ENCODE peak calls at places on chromosomes 5 and 9, in six cellular contexts. J is CD8-positive, alpha-beta memory T cell; N is neural progenitor cell; Q is psoas muscle; Z is esophagus squamous epithelium; P is CD4-positive, CD25-positive, alpha-beta regulatory T cell. B is an unnamed sample. For H3K4me1, the result is how much of the 10 kb centered on the place peaks cover.

GRCh38 chr5:76547242-76547890 is 75.8 kb downstream of the F2RL2 start:
- DNase-seq in Q (no peak), Z (no peak), J (peak), N (no peak), P (peak), B (no peak)

GRCh38 chr5:60649288-60649917 is 50.6 kb downstream of the DEPDC1B start:
- DNase-seq in Q (no peak), J (no peak), P (peak), N (no peak), Z (no peak), B (no peak)

GRCh38 chr9:38112010-38112409 is 43.0 kb upstream of the SHB start:
- DNase-seq in P (no peak), Z (no peak), Q (no peak), J (no peak), N (no peak), B (no peak)

GRCh38 chr5:54535149-54535844 is 17.7 kb downstream of the SNX18 start:
- DNase-seq in P (no peak), J (no peak), Q (no peak), N (no peak), Z (no peak), B (no peak)

GRCh38 chr9:77827104-77827784 is 179.1 kb upstream of the GNA14 start:
- DNase-seq in Q (no peak), N (no peak), J (no peak), Z (no peak), P (no peak), B (no peak)

GRCh38 chr9:25700430-25700829 is 22.2 kb upstream of the TUSC1 start:
- DNase-seq in N (no peak), Q (no peak), J (no peak), P (no peak), Z (no peak), B (no peak)

GRCh38 chr5:44665101-44665701 is 143.5 kb upstream of the MRPS30 start:
- DNase-seq in Q (peak), P (no peak), N (no peak), Z (no peak), J (no peak), B (no peak)

GRCh38 chr9:86046930-86047341 is 52.4 kb downstream of the GOLM1 start:
- DNase-seq in N (peak), P (no peak), Q (no peak), J (no peak), Z (no peak), B (no peak)

GRCh38 chr9:72334658-72335337 is 30.2 kb downstream of the ZFAND5 start:
- DNase-seq in J (no peak), Z (no peak), N (no peak), P (no peak), Q (no peak), B (no peak)

GRCh38 chr5:173324115-173325001 is 3.9 kb downstream of the STC2 start:
- DNase-seq in P (no peak), Z (no peak), N (peak), Q (peak), J (no peak), B (no peak)

GRCh38 chr9:114156311-114156657 is 947 bp downstream of the COL27A1 start:
- DNase-seq in P (no peak), N (no peak), Z (no peak), Q (no peak), J (no peak), B (no peak)

GRCh38 chr5:123594434-123594833 is 82.5 kb downstream of the CSNK1G3 start:
- DNase-seq in N (no peak), Q (no peak), J (no peak), Z (no peak), P (no peak), B (no peak)
- H3K4me1 ChIP-seq in N (under half), Q (under half), J (under half), Z (under half), P (under half), B (under half)

DNA sequence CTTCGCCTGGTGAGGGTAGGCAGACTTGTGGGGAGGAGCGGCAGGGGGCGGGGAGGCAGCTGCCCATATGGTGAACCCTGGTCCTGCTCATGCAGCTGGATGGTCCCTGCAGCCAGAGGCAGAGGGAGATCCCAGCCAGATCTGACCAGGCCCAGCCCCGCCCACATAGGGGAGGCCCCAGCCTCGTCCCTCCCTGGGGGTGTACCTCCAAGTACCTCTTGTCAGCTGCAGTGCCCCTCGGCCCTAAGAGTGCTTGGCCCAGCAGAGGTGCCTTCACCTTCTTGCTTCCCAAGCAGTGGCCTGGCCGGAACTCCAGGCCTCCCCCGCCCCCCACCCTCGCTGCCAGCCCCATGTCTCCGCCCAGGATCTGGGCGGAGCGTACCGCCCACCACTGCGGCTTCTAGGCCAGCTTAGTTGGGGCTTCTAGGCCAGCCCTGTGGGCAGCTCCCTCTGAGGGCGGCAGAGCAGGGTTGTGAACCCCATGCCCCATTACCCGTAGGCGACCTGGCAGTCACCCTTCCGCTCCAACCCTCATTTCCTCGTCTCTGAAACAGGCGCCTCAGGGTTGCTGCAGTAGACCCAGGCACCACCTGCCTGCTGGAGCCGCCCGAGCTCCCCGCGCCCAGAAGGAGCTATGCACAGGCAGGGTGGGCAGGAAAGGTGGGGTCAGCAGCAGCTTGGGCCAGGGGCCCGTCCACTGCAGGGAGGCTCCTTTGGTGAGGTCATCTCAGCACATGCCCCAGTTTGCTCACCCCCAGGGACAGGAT is at the start of gene SARDH:
- DNase-seq in N (peak), J (peak), Q (peak), P (peak), Z (no peak), B (peak)
- H3K27ac ChIP-seq in N (no peak), J (no peak), Q (no peak), P (peak), Z (no peak), B (peak)

DNA sequence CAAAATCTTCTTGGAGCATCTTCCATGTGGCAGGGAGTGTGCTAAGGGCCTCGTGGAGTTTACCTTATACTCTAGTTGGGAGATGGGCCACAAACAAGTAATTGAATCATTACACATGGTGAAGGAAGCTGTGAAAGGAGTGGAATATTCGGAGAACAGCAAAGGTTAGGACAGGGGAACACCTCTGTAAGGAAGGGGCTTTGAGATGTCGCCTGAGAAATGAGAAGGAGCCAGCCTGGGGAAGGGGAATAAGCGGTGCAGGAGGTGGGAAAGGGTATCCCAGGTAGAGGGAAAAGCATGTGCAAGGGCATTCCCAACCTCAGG is 2.2 kb upstream of the STOM start:
- DNase-seq in N (no peak), J (no peak), Q (no peak), Z (no peak), P (no peak), B (no peak)
- H3K4me1 ChIP-seq in N (under half), J (under half), Q (under half), Z (under half), P (under half), B (under half)

GRCh38 chr5:160105686-160106085 is 13.6 kb downstream of the PWWP2A start:
- DNase-seq in Z (no peak), J (no peak), Q (no peak), P (no peak), N (no peak), B (no peak)
- H3K27ac ChIP-seq in Z (peak), J (no peak), Q (no peak), P (no peak), N (no peak), B (no peak)

GRCh38 chr5:158166424-158166823 is 307.5 kb upstream of the CLINT1 start:
- DNase-seq in J (no peak), N (peak), Z (no peak), P (no peak), Q (no peak), B (no peak)
- H3K4me1 ChIP-seq in J (under half), N (under half), Z (under half), P (under half), Q (under half), B (under half)

DNA sequence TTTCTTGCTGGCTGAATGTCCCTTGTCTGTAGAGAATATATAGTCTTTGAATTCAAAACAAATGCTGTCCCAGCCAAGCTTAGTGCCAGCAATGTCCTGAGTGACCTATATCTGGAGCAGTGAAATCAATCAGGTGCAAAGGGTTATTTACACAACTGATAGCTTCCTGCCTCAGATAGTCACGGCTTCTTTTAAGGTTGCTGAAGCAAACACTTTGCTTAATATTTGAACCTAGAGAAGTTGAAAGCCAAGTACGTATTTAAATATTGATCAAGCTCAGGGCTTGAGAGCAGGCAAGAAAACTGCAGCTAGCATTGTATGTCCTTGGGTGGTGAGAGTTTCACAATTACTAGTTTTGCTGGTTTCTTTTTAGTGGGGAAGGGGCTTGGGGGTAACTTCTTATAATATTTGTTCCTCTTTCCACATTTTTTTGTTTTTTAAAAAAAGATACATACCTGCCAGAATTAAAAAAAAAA is 2.0 kb upstream of the ARHGEF28 start:
- DNase-seq in Z (no peak), J (no peak), N (no peak), P (no peak), Q (no peak), B (no peak)
- H3K27ac ChIP-seq in Z (no peak), J (no peak), N (no peak), P (no peak), Q (no peak), B (no peak)

GRCh38 chr5:15513379-15513778 is 13.4 kb downstream of the FBXL7 start:
- DNase-seq in Q (no peak), N (no peak), Z (no peak), J (no peak), P (no peak), B (no peak)
- H3K4me1 ChIP-seq in Q (under half), N (under half), Z (under half), J (under half), P (under half), B (under half)

GRCh38 chr5:131998431-131999040 is 12.9 kb downstream of the ACSL6 start:
- DNase-seq in Q (no peak), P (no peak), N (no peak), Z (no peak), J (no peak), B (no peak)

GRCh38 chr5:131999041-131999440 is 12.4 kb downstream of the ACSL6 start:
- DNase-seq in Z (no peak), Q (no peak), J (no peak), P (no peak), N (no peak), B (no peak)

GRCh38 chr5:132000677-132001453 is 10.6 kb downstream of the ACSL6 start:
- DNase-seq in Q (no peak), Z (no peak), P (peak), J (peak), N (no peak), B (no peak)

GRCh38 chr5:131999991-132000490 is 11.4 kb downstream of the ACSL6 start:
- DNase-seq in P (no peak), Q (no peak), Z (no peak), J (no peak), N (no peak), B (peak)

GRCh38 chr5:131999471-131999931 is 12.0 kb downstream of the ACSL6 start:
- DNase-seq in J (no peak), P (no peak), Z (no peak), N (no peak), Q (no peak), B (no peak)
- H3K27ac ChIP-seq in J (no peak), P (no peak), Z (no peak), N (no peak), Q (no peak), B (no peak)

GRCh38 chr5:14166437-14166836 is 23.3 kb downstream of the TRIO start:
- DNase-seq in P (no peak), N (no peak), J (no peak), Z (no peak), Q (no peak), B (no peak)

GRCh38 chr5:14165375-14166091 is 22.4 kb downstream of the TRIO start:
- DNase-seq in J (no peak), Q (no peak), P (no peak), Z (no peak), N (no peak), B (no peak)

GRCh38 chr5:14168793-14169262 is 25.7 kb downstream of the TRIO start:
- DNase-seq in N (no peak), Z (no peak), J (no peak), Q (no peak), P (no peak), B (no peak)

GRCh38 chr5:14167211-14167845 is 24.2 kb downstream of the TRIO start:
- DNase-seq in Z (no peak), Q (no peak), P (no peak), N (no peak), J (no peak), B (no peak)

DNA sequence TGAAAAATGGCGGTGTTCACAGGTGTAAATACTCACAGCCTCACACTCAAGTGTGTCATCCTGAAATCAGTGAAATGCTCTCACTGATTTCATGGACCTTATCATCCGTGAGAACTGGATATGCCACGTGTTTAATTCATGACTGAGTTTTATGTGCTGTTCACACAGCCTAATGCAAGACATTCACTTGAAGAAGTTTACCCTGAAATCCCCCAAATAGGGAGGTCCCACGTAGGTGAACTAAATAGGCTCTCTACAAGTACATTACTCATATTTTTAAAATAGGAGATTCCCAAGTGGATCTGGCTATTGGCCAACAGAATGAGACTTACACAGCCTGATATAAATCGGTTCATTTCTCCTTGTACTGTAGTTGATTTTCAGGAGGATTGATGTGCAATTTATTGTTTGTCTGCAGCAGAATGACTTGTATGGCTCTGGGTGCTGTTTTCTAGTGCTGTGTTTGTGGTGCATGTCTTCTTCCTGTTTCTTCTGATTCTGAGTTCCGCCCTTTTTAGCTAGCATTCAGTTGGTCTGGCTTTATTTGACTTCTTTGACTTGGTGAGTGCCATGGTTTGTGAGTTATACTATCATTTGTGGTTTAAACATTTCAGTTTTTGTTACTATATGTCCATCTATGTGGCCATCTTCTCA is 25.1 kb downstream of the TRIO start:
- DNase-seq in Z (no peak), J (no peak), P (no peak), N (no peak), Q (no peak), B (no peak)
- H3K4me1 ChIP-seq in Z (under half), J (under half), P (under half), N (under half), Q (half or more), B (under half)